ENCODE peak calls at places on chromosomes 5 and 9, in six cellular contexts. K, S, A, E, F and L are unnamed samples. For H3K9me3 and H3K4me1, the result is how much of the 10 kb centered on the place peaks cover.

GRCh38 chr5:168683247-168683926 is 104.2 kb upstream of the PANK3 start:
- DNase-seq in K (no peak), S (no peak), A (no peak), E (no peak), F (no peak), L (no peak)

GRCh38 chr9:20558609-20559016 is 63.7 kb downstream of the MLLT3 start:
- DNase-seq in K (no peak), S (no peak), A (no peak), E (no peak), F (peak), L (no peak)

GRCh38 chr5:72242796-72243475 is 77.1 kb downstream of the MRPS27 start:
- DNase-seq in K (no peak), S (no peak), A (no peak), E (no peak), F (no peak), L (no peak)

GRCh38 chr5:67996596-67996995 is 219.0 kb upstream of the PIK3R1 start:
- DNase-seq in K (no peak), S (no peak), A (no peak), E (no peak), F (no peak), L (no peak)

GRCh38 chr9:98772364-98773155 is 23.8 kb downstream of the ANKS6 start:
- DNase-seq in K (no peak), S (no peak), A (no peak), E (no peak), F (no peak), L (no peak)

GRCh38 chr9:129685220-129685932 is 19.9 kb downstream of the PRRX2 start:
- DNase-seq in K (no peak), S (no peak), A (no peak), E (no peak), F (peak), L (no peak)

GRCh38 chr9:127518091-127518856 is 67.0 kb downstream of the LRSAM1 start:
- DNase-seq in K (no peak), S (peak), A (no peak), E (no peak), F (no peak), L (no peak)

GRCh38 chr9:137168907-137169763 is 716 bp downstream of the LRRC26 start:
- DNase-seq in K (no peak), S (no peak), A (no peak), E (peak), F (peak), L (no peak)

GRCh38 chr5:168826292-168826725 is 247.1 kb upstream of the PANK3 start:
- DNase-seq in K (no peak), S (no peak), A (no peak), E (no peak), F (no peak), L (no peak)

GRCh38 chr9:76699966-76700365 is 64.3 kb upstream of the PCA3 start:
- DNase-seq in K (no peak), S (no peak), A (no peak), E (no peak), F (no peak), L (no peak)

GRCh38 chr9:120892748-120893584 is 16.0 kb upstream of the PHF19 start:
- DNase-seq in K (no peak), S (no peak), A (no peak), E (peak), F (peak), L (peak)

GRCh38 chr9:98182889-98183599 is 9.4 kb downstream of the CORO2A start:
- DNase-seq in K (no peak), S (no peak), A (no peak), E (no peak), F (no peak), L (no peak)

GRCh38 chr5:9724707-9725106 is 94.6 kb upstream of the TAS2R1 start:
- DNase-seq in K (no peak), S (no peak), A (no peak), E (no peak), F (no peak), L (no peak)

GRCh38 chr5:139387611-139388197 is 2.0 kb downstream of the MZB1 start:
- DNase-seq in K (no peak), S (no peak), A (no peak), E (peak), F (no peak), L (no peak)

GRCh38 chr5:135214897-135215616 is 181.0 kb upstream of the PITX1 start:
- DNase-seq in K (no peak), S (no peak), A (no peak), E (no peak), F (no peak), L (no peak)

GRCh38 chr5:170571331-170571731 is 67.5 kb downstream of the KCNIP1 start:
- DNase-seq in K (no peak), S (no peak), A (no peak), E (no peak), F (no peak), L (no peak)

GRCh38 chr9:114250235-114250568 is 72.7 kb upstream of the ORM1 start:
- DNase-seq in K (peak), S (peak), A (peak), E (no peak), F (no peak), L (no peak)

GRCh38 chr5:32880781-32881180 is 169.7 kb downstream of the NPR3 start:
- DNase-seq in K (no peak), S (no peak), A (no peak), E (no peak), F (no peak), L (no peak)

GRCh38 chr9:686381-686813 is 155.1 kb upstream of the DMRT1 start:
- DNase-seq in K (peak), S (no peak), A (no peak), E (no peak), F (peak), L (no peak)

GRCh38 chr5:113330533-113331200 is 104.1 kb downstream of the TSSK1B start:
- DNase-seq in K (no peak), S (no peak), A (no peak), E (peak), F (peak), L (no peak)

GRCh38 chr9:137298983-137299521 is 3.0 kb downstream of the NRARP start:
- DNase-seq in K (no peak), S (no peak), A (no peak), E (no peak), F (no peak), L (no peak)

GRCh38 chr9:34647084-34647403 is 569 bp downstream of the GALT start:
- DNase-seq in K (no peak), S (no peak), A (no peak), E (no peak), F (no peak), L (no peak)

GRCh38 chr5:73899055-73899454 is 273.1 kb downstream of the ARHGEF28 start:
- DNase-seq in K (no peak), S (no peak), A (no peak), E (peak), F (no peak), L (no peak)

GRCh38 chr5:129172561-129172960 is 78.0 kb downstream of the ISOC1 start:
- DNase-seq in K (no peak), S (no peak), A (no peak), E (peak), F (no peak), L (no peak)

GRCh38 chr5:127008300-127008975 is 21.9 kb downstream of the MARCHF3 start:
- DNase-seq in K (no peak), S (no peak), A (no peak), E (no peak), F (no peak), L (no peak)

DNA sequence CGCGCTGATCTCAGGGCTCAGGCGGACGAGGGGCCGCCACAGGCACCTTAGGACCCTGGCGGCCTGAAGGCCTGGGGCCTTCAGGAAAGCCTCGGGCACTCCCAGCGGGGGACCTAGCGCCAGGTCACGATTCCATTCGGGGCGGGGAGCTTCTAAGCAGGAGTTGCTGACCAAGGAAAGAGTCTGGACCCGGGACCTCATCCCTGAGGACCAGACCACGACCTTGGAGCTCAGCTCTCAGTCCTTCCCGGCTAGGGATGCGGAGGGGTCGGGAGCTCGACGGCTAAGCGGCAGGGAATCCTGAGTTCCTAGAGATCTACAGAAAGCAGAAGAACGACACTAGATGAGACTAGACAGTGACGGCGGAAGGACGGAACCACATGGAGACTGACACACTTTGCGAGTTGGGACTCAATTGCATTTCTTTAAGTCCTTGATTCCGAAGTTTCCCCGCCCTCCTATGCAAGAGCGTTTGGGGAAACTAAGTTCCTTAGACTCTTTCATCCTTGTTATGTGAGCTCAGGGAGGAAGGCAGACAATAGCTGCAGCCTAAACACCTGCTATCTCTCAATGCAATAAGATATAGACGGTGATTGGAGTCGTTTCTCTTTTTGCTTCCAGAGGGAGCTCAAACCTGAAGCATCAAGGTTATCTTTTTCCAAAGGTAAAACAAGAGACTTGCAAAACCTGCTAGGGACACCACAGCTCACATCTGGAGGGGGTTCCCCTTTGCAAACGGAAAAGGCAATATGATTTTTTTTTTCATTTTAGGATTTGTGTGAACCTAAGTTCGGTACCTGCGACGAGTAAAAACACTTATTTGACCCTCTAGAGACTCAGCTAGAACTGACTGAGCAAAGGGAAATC is 9.7 kb downstream of the NR2F1-AS1 start:
- DNase-seq in K (no peak), S (no peak), A (no peak), E (no peak), F (no peak), L (no peak)
- H3K27ac ChIP-seq in K (no peak), S (no peak), A (no peak), E (no peak), F (no peak), L (no peak)

GRCh38 chr5:116880150-116880549 is 305.5 kb upstream of the SEMA6A start:
- DNase-seq in K (no peak), S (no peak), A (no peak), E (no peak), F (no peak), L (no peak)

GRCh38 chr5:116872986-116873385 is 298.4 kb upstream of the SEMA6A start:
- DNase-seq in K (no peak), S (no peak), A (no peak), E (no peak), F (no peak), L (no peak)

GRCh38 chr5:116872486-116872885 is 297.9 kb upstream of the SEMA6A start:
- DNase-seq in K (no peak), S (no peak), A (no peak), E (no peak), F (no peak), L (no peak)

GRCh38 chr5:116881921-116882531 is 307.4 kb upstream of the SEMA6A start:
- DNase-seq in K (no peak), S (no peak), A (no peak), E (no peak), F (no peak), L (no peak)

DNA sequence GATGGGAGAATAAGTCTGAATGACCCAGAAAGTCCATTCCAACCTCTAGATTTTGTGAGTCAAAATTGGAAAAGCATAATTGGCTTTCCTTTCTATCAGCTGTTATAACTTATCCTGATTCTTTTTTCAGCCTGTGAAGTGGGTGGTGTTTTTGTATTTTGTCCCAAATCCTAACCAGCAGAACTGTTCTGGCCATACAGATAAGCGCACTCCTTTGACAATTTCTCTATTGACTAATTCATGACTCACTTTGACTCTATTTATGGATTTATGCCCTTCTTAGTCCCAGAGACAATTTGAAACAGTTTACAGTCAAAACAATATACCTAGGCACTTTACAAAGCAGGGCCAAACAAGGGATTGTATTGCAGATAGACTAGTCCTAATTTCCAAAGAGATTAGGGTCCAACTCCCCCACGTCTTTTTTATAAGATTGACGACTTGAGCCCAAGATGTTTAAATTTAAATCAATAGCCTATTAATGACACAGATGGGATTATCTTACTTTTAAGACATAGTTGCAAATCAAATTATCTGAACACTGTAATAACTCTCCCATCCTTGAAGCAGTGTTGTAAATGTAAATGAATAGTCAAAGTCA is 301.7 kb upstream of the SEMA6A start:
- DNase-seq in K (no peak), S (no peak), A (no peak), E (no peak), F (no peak), L (no peak)
- H3K9me3 ChIP-seq in K (under half), S (under half), A (under half), E (under half), F (under half), L (under half)

DNA sequence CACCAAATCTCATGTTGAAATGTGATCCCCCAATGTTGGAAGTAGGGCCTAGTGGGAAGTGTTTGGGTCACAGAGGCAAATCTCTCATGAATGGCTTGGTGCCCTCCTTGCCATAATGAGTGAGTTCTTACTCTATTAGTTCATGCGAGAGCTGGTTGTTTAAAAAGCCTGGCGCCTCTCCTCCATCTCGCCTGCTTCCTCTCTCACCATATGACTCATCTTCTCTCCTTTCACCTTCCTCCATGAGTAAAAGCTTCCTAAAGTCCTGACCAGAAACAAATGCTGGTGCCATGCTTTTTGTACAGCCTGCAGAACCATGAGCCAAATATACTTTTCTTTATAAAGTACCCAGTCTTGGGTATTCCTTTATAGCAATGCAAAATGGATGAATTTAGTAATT is 20.9 kb upstream of the ARHGAP26 start:
- DNase-seq in K (no peak), S (no peak), A (no peak), E (no peak), F (peak), L (no peak)
- H3K4me1 ChIP-seq in K (half or more), S (under half), A (under half), E (under half), F (under half), L (under half)

DNA sequence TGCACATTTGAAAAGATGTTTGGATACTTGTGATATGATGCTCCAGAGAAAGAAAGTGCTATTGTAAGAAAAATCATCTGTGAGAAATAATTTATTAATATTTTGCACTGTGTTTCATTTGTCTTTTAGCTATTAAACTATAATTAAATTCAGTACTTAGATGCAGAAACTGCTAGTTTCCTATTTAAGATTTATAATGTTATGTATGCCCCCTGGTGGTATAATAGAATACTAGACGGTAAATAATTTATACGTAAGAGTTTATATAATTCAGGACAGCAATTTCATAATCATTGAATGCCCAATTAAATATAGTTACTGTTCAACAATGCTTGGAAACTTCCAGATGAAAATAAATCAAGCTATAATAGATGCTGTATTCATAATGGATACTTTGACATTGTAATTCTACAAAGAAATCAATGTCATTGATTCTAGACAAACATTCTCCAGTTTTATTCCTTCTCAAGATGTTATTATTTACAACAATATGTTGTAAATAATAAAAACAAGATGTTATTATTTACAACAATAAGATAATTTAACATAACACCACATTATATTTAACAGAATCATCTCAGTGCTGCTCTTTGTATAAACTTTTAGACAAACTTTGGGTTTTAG is 101.0 kb downstream of the TMEM232 start:
- DNase-seq in K (no peak), S (no peak), A (no peak), E (peak), F (peak), L (no peak)
- H3K27ac ChIP-seq in K (no peak), S (no peak), A (no peak), E (no peak), F (no peak), L (no peak)

DNA sequence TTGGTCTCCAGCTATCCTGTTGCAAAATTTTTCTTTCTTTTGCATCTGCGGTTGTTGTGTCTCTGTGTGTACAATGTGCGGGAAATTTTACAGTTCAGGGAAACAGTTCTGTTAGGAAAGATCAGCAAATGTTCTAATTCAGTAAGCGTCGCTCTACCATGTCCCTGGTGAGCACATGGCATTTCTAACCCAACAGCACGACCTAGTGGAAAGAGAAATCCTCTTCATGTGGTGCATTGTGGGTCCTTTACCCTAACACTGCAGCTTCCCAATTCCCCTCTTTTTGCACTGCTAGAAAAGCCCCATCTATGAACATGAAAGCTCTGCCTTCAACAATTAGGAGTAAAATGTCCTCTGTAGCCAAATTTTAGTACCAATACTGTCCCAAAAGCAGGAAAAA is 974.2 kb upstream of the CDH9 start:
- DNase-seq in K (no peak), S (no peak), A (no peak), E (peak), F (no peak), L (no peak)
- H3K9me3 ChIP-seq in K (under half), S (half or more), A (under half), E (under half), F (under half), L (under half)

GRCh38 chr5:151130922-151131891 is 26.4 kb downstream of the ANXA6 start:
- DNase-seq in K (no peak), S (no peak), A (no peak), E (no peak), F (no peak), L (no peak)

GRCh38 chr5:151128817-151129216 is 28.8 kb downstream of the ANXA6 start:
- DNase-seq in K (no peak), S (no peak), A (no peak), E (no peak), F (no peak), L (no peak)

GRCh38 chr5:151127926-151128325 is 29.7 kb downstream of the ANXA6 start:
- DNase-seq in K (no peak), S (no peak), A (no peak), E (no peak), F (no peak), L (no peak)

GRCh38 chr5:151132959-151133358 is 24.6 kb downstream of the ANXA6 start:
- DNase-seq in K (no peak), S (no peak), A (no peak), E (no peak), F (no peak), L (no peak)

GRCh38 chr5:151130235-151130921 is 27.2 kb downstream of the ANXA6 start:
- DNase-seq in K (no peak), S (no peak), A (no peak), E (no peak), F (no peak), L (no peak)
- H3K4me1 ChIP-seq in K (under half), S (under half), A (under half), E (under half), F (under half), L (under half)

GRCh38 chr5:125411163-125412050 is 665.0 kb upstream of the ZNF608 start:
- DNase-seq in K (no peak), S (no peak), A (peak), E (peak), F (peak), L (no peak)

GRCh38 chr5:125409496-125410351 is 663.3 kb upstream of the ZNF608 start:
- DNase-seq in K (no peak), S (no peak), A (no peak), E (no peak), F (no peak), L (no peak)

GRCh38 chr5:125409101-125409495 is 662.7 kb upstream of the ZNF608 start:
- DNase-seq in K (no peak), S (no peak), A (no peak), E (no peak), F (no peak), L (no peak)

GRCh38 chr5:125410501-125411162 is 664.2 kb upstream of the ZNF608 start:
- DNase-seq in K (no peak), S (no peak), A (no peak), E (no peak), F (peak), L (no peak)

DNA sequence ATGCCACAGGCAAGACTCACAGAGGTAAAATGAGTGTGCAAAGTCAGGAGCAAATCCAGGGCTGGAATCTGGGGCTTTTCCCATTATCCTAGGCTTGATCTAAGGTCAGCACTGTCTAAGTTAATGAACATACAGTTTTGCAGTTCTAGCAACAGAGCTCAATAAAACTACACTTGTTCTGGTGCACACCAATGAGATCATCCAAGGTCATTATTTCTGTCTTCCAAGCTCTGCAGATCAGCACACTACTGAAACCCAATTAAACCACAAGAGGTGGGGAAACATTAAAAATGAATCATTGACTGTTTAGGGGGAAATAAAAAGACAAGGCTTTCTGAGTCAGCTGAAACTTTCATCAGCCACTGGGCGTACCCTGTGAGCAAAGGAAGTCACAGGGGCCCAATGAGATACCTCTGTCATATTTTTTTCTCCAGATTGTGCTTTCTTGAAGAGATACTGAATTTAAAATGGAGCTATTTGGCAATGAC is 662.2 kb upstream of the ZNF608 start:
- DNase-seq in K (no peak), S (no peak), A (peak), E (peak), F (peak), L (no peak)
- H3K27ac ChIP-seq in K (peak), S (peak), A (no peak), E (peak), F (peak), L (no peak)